ENCODE peak calls at places on chromosome 3, in four cellular contexts. C is neural progenitor cell, B is HFF-Myc, P is dorsolateral prefrontal cortex. O is an unnamed sample.

GRCh38 chr3:127929818-127930217 is 14.8 kb downstream of the KBTBD12 start:
- DNase-seq in C (no peak), B (no peak), P (no peak), O (no peak)

GRCh38 chr3:72274511-72275295 is 489.8 kb upstream of the PROK2 start:
- DNase-seq in C (no peak), B (no peak), P (no peak), O (no peak)

GRCh38 chr3:177836671-177837070 is 639.4 kb upstream of the TBL1XR1 start:
- DNase-seq in C (no peak), B (no peak), P (no peak), O (no peak)

GRCh38 chr3:46673151-46674030 is 20.1 kb downstream of the ALS2CL start:
- DNase-seq in C (no peak), B (no peak), P (peak), O (no peak)

GRCh38 chr3:62597481-62597880 is 224.1 kb upstream of the FEZF2 start:
- DNase-seq in C (no peak), B (peak), P (no peak), O (no peak)

GRCh38 chr3:183369117-183369516 is 59.3 kb downstream of the MCF2L2 start:
- DNase-seq in C (no peak), B (no peak), P (no peak), O (no peak)

GRCh38 chr3:49716691-49717538 is 2.6 kb downstream of the AMIGO3 start:
- DNase-seq in C (no peak), B (no peak), P (no peak), O (no peak)

GRCh38 chr3:149004622-149005021 is 13.3 kb downstream of the GYG1 start:
- DNase-seq in C (peak), B (no peak), P (peak), O (no peak)

GRCh38 chr3:102006812-102007485 is 157.6 kb downstream of the NFKBIZ start:
- DNase-seq in C (no peak), B (peak), P (no peak), O (no peak)

GRCh38 chr3:150370129-150370602 is 37.9 kb upstream of the TSC22D2 start:
- DNase-seq in C (peak), B (peak), P (no peak), O (no peak)

GRCh38 chr3:53846134-53846850 is at the start of the genes CHDH and IL17RB:
- DNase-seq in C (peak), B (no peak), P (peak), O (no peak)

GRCh38 chr3:141076821-141077571 is 25.8 kb downstream of the SPSB4 start:
- DNase-seq in C (peak), B (no peak), P (no peak), O (no peak)

GRCh38 chr3:63818282-63819150 is 583 bp upstream of the C3orf49 start:
- DNase-seq in C (peak), B (peak), P (peak), O (no peak)

GRCh38 chr3:134040066-134040465 is 10.3 kb upstream of the SLCO2A1 start:
- DNase-seq in C (no peak), B (no peak), P (no peak), O (no peak)

GRCh38 chr3:38139652-38140051 is 1.2 kb downstream of the MYD88 start:
- DNase-seq in C (no peak), B (no peak), P (no peak), O (no peak)

GRCh38 chr3:153599685-153600084 is 437.7 kb downstream of the RAP2B start:
- DNase-seq in C (no peak), B (peak), P (no peak), O (no peak)

GRCh38 chr3:183275418-183275817 is 22.4 kb downstream of the B3GNT5 start:
- DNase-seq in C (no peak), B (no peak), P (no peak), O (no peak)

GRCh38 chr3:69304396-69304795 is 81.5 kb downstream of the FRMD4B start:
- DNase-seq in C (no peak), B (no peak), P (no peak), O (no peak)

GRCh38 chr3:39935261-39935660 is 125.9 kb downstream of the MYRIP start:
- DNase-seq in C (no peak), B (no peak), P (no peak), O (no peak)

GRCh38 chr3:18098960-18099587 is 326.1 kb downstream of the SATB1 start:
- DNase-seq in C (no peak), B (peak), P (no peak), O (no peak)

GRCh38 chr3:52238761-52239701 is at the start of gene TWF2:
- DNase-seq in C (peak), B (no peak), P (peak), O (peak)

GRCh38 chr3:127071597-127072001 is 88.7 kb downstream of the PLXNA1 start:
- DNase-seq in C (no peak), B (no peak), P (no peak), O (no peak)

GRCh38 chr3:16112910-16113504 is 61.5 kb upstream of the GALNT15 start:
- DNase-seq in C (no peak), B (no peak), P (no peak), O (no peak)

GRCh38 chr3:9838856-9839255 is 5.0 kb downstream of the RPUSD3 start:
- DNase-seq in C (no peak), B (no peak), P (no peak), O (no peak)

GRCh38 chr3:71525376-71525775 is 58.2 kb downstream of the FOXP1 start:
- DNase-seq in C (no peak), B (no peak), P (no peak), O (no peak)

GRCh38 chr3:138947303-138948121 is 495 bp downstream of the FOXL2NB start:
- DNase-seq in C (peak), B (no peak), P (no peak), O (no peak)

GRCh38 chr3:8490079-8490552 is 11.5 kb upstream of the LMCD1 start:
- DNase-seq in C (no peak), B (peak), P (no peak), O (no peak)

GRCh38 chr3:64342940-64343691 is 117.8 kb upstream of the PRICKLE2 start:
- DNase-seq in C (peak), B (peak), P (no peak), O (no peak)

GRCh38 chr3:23648326-23648964 is 157.3 kb upstream of the UBE2E1 start:
- DNase-seq in C (peak), B (no peak), P (no peak), O (no peak)

GRCh38 chr3:88180398-88180999 is 30.7 kb downstream of the C3orf38 start:
- DNase-seq in C (peak), B (peak), P (no peak), O (no peak)
- TF ChIP-seq CTCF in C (peak), B (peak), P (no peak), O (peak)

GRCh38 chr3:94716326-94717018 is 653.6 kb downstream of the NSUN3 start:
- DNase-seq in C (no peak), B (no peak), P (no peak), O (no peak)
- TF ChIP-seq CTCF in C (peak), B (no peak), P (no peak), O (peak)

GRCh38 chr3:122787872-122788271 is 5.8 kb downstream of the HSPBAP1 start:
- DNase-seq in C (no peak), B (no peak), P (no peak), O (no peak)

GRCh38 chr3:122785231-122785630 is 8.4 kb downstream of the HSPBAP1 start:
- DNase-seq in C (no peak), B (no peak), P (no peak), O (no peak)

GRCh38 chr3:122786067-122786466 is 7.6 kb downstream of the HSPBAP1 start:
- DNase-seq in C (no peak), B (peak), P (no peak), O (no peak)

GRCh38 chr3:122782804-122783203 is 10.8 kb downstream of the HSPBAP1 start:
- DNase-seq in C (no peak), B (no peak), P (no peak), O (peak)

GRCh38 chr3:122784436-122784835 is 9.2 kb downstream of the HSPBAP1 start:
- DNase-seq in C (no peak), B (no peak), P (no peak), O (no peak)
- TF ChIP-seq CTCF in C (no peak), B (no peak), P (no peak), O (no peak)

GRCh38 chr3:57852896-57853295 is 96.8 kb downstream of the SLMAP start:
- DNase-seq in C (no peak), B (no peak), P (no peak), O (no peak)
- TF ChIP-seq CTCF in C (peak), B (no peak), P (no peak), O (peak)

GRCh38 chr3:83523470-83524073 is 1435.2 kb upstream of the CADM2 start:
- DNase-seq in C (peak), B (no peak), P (no peak), O (no peak)
- TF ChIP-seq CTCF in C (peak), B (no peak), P (peak), O (peak)

GRCh38 chr3:66413151-66413751 is 87.6 kb downstream of the LRIG1 start:
- DNase-seq in C (no peak), B (peak), P (no peak), O (no peak)
- TF ChIP-seq CTCF in C (no peak), B (no peak), P (no peak), O (no peak)

GRCh38 chr3:170584585-170585007 is 1.3 kb downstream of the SLC7A14 start:
- DNase-seq in C (peak), B (no peak), P (peak), O (no peak)
- TF ChIP-seq CTCF in C (no peak), B (no peak), P (no peak), O (no peak)

GRCh38 chr3:14152233-14152962 is 26.0 kb downstream of the XPC start:
- DNase-seq in C (peak), B (no peak), P (no peak), O (no peak)
- TF ChIP-seq CTCF in C (peak), B (peak), P (no peak), O (peak)